ENCODE peak calls at places on chromosome 13, in ten cellular contexts. K, D, F, Q, W, N, A, H, L and X are unnamed samples.

GRCh38 chr13:64884976-64885375 is 2345.2 kb downstream of the PCDH9 start:
- DNase-seq in K (peak), D (no peak), F (no peak), Q (no peak), W (no peak), N (no peak), A (no peak), H (no peak), L (peak), X (no peak)

GRCh38 chr13:20869540-20869939 is 33.0 kb downstream of the XPO4 start:
- DNase-seq in K (peak), D (no peak), F (no peak), Q (no peak), W (no peak), N (no peak), A (no peak), H (peak), L (peak), X (no peak)

GRCh38 chr13:67183151-67183550 is 47.0 kb downstream of the PCDH9 start:
- DNase-seq in K (no peak), D (no peak), F (no peak), Q (no peak), W (no peak), N (no peak), A (no peak), H (no peak), L (no peak), X (no peak)

GRCh38 chr13:70339738-70340137 is 231.5 kb upstream of the KLHL1 start:
- DNase-seq in K (peak), D (peak), F (peak), Q (no peak), W (peak), N (no peak), A (peak), H (no peak), L (peak), X (no peak)

GRCh38 chr13:51549050-51549449 is 35.2 kb upstream of the WDFY2 start:
- DNase-seq in K (no peak), D (peak), F (no peak), Q (no peak), W (no peak), N (peak), A (no peak), H (no peak), L (no peak), X (no peak)

GRCh38 chr13:30705672-30706071 is 29.7 kb upstream of the ALOX5AP start:
- DNase-seq in K (peak), D (no peak), F (no peak), Q (no peak), W (no peak), N (no peak), A (no peak), H (no peak), L (no peak), X (no peak)

GRCh38 chr13:33025220-33025744 is 9.1 kb downstream of the KL start:
- DNase-seq in K (no peak), D (peak), F (no peak), Q (no peak), W (no peak), N (no peak), A (no peak), H (no peak), L (no peak), X (no peak)

GRCh38 chr13:112661291-112661690 is 28.5 kb upstream of the ATP11A start:
- DNase-seq in K (no peak), D (no peak), F (no peak), Q (no peak), W (no peak), N (no peak), A (no peak), H (no peak), L (no peak), X (no peak)

GRCh38 chr13:30396434-30397075 is 25.7 kb upstream of the UBE2L5 start:
- DNase-seq in K (peak), D (peak), F (no peak), Q (no peak), W (no peak), N (peak), A (no peak), H (peak), L (no peak), X (no peak)

DNA sequence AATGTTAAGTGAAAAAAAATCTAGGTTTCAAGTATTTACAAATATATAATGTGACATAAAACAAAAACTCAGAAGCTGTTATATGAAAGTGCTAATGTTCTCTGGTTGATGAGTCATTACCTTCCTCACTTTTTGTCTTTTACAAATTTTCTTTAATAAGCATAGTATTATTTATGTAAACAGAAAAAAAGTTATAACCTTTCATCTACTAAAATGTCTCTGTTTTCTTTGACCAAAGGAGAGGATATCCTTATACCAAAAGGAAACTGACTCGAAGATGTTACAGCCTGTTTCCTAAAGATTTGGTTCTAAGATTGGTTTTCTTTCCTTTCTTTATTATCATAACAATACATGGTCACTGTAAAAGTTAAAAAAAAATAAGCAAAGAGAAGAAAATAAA is 38.0 kb downstream of the RCBTB2 start:
- DNase-seq in K (no peak), D (no peak), F (no peak), Q (no peak), W (no peak), N (no peak), A (no peak), H (no peak), L (no peak), X (no peak)
- H3K4me3 ChIP-seq in K (no peak), D (no peak), F (no peak), Q (no peak), W (no peak), N (no peak), A (no peak), H (no peak), L (no peak), X (no peak)

GRCh38 chr13:23147827-23148226 is 33.0 kb upstream of the SGCG start:
- DNase-seq in K (no peak), D (no peak), F (no peak), Q (no peak), W (no peak), N (no peak), A (no peak), H (no peak), L (no peak), X (no peak)

GRCh38 chr13:23141964-23142363 is 38.8 kb upstream of the SGCG start:
- DNase-seq in K (no peak), D (no peak), F (no peak), Q (no peak), W (no peak), N (no peak), A (no peak), H (no peak), L (no peak), X (no peak)

GRCh38 chr13:23147264-23147663 is 33.5 kb upstream of the SGCG start:
- DNase-seq in K (no peak), D (peak), F (no peak), Q (no peak), W (no peak), N (no peak), A (no peak), H (no peak), L (no peak), X (no peak)

GRCh38 chr13:23146811-23147245 is 34.0 kb upstream of the SGCG start:
- DNase-seq in K (no peak), D (peak), F (no peak), Q (no peak), W (no peak), N (no peak), A (no peak), H (no peak), L (no peak), X (no peak)
- H3K4me3 ChIP-seq in K (no peak), D (no peak), F (no peak), Q (no peak), W (no peak), N (no peak), A (no peak), H (no peak), L (no peak), X (no peak)

GRCh38 chr13:35814573-35814972 is 316.6 kb downstream of the DCLK1 start:
- DNase-seq in K (no peak), D (no peak), F (no peak), Q (no peak), W (no peak), N (no peak), A (no peak), H (no peak), L (peak), X (no peak)
- H3K4me3 ChIP-seq in K (no peak), D (no peak), F (no peak), Q (no peak), W (no peak), N (no peak), A (no peak), H (no peak), L (no peak), X (no peak)

GRCh38 chr13:109941221-109941620 is 154.8 kb upstream of the IRS2 start:
- DNase-seq in K (no peak), D (no peak), F (no peak), Q (no peak), W (no peak), N (no peak), A (no peak), H (no peak), L (no peak), X (no peak)

GRCh38 chr13:109939105-109939504 is 152.7 kb upstream of the IRS2 start:
- DNase-seq in K (no peak), D (no peak), F (no peak), Q (no peak), W (no peak), N (no peak), A (no peak), H (no peak), L (peak), X (no peak)

GRCh38 chr13:109940637-109941036 is 154.3 kb upstream of the IRS2 start:
- DNase-seq in K (no peak), D (no peak), F (no peak), Q (no peak), W (no peak), N (no peak), A (no peak), H (no peak), L (no peak), X (no peak)

GRCh38 chr13:109938255-109938936 is 152.0 kb upstream of the IRS2 start:
- DNase-seq in K (peak), D (no peak), F (no peak), Q (no peak), W (no peak), N (no peak), A (no peak), H (peak), L (peak), X (peak)

GRCh38 chr13:109939838-109940237 is 153.5 kb upstream of the IRS2 start:
- DNase-seq in K (no peak), D (no peak), F (no peak), Q (no peak), W (no peak), N (no peak), A (no peak), H (no peak), L (no peak), X (no peak)
- H3K4me3 ChIP-seq in K (no peak), D (no peak), F (no peak), Q (no peak), W (no peak), N (no peak), A (no peak), H (no peak), L (no peak), X (no peak)

GRCh38 chr13:40920826-40921225 is 98.3 kb downstream of the ELF1 start:
- DNase-seq in K (peak), D (no peak), F (no peak), Q (no peak), W (no peak), N (no peak), A (no peak), H (peak), L (peak), X (no peak)
- H3K4me3 ChIP-seq in K (peak), D (peak), F (peak), Q (peak), W (peak), N (peak), A (peak), H (peak), L (peak), X (peak)